ENCODE peak calls at places on chromosome 22, in four cellular contexts. T is K562, K is HepG2, I is GM12878. Y is an unnamed sample.

GRCh38 chr22:49907807-49908206 is 10.4 kb downstream of the ALG12 start:
- DNase-seq in I (no peak), T (no peak), K (no peak), Y (no peak)

GRCh38 chr22:27875951-27876350 is 43.1 kb downstream of the PITPNB start:
- DNase-seq in I (no peak), K (no peak), T (no peak), Y (no peak)

GRCh38 chr22:17501679-17502285 is 61.5 kb upstream of the SLC25A18 start:
- DNase-seq in K (peak; percentile 63), I (peak; percentile 57), T (peak; percentile 55), Y (peak; percentile 33)

GRCh38 chr22:26016916-26017315 is 152.3 kb upstream of the SEZ6L start:
- DNase-seq in I (no peak), T (no peak), K (no peak), Y (no peak)

GRCh38 chr22:20464096-20464614 is 26.5 kb upstream of the SCARF2 start:
- DNase-seq in T (no peak), K (no peak), I (no peak), Y (no peak)

GRCh38 chr22:27987557-27987956 is 68.5 kb upstream of the PITPNB start:
- DNase-seq in I (no peak), K (no peak), T (no peak), Y (no peak)

GRCh38 chr22:27242111-27242436 is 559.5 kb downstream of the MN1 start:
- DNase-seq in T (no peak), K (no peak), I (no peak), Y (no peak)

GRCh38 chr22:33896154-33896800 is 24.0 kb downstream of the LARGE1 start:
- DNase-seq in I (no peak), K (no peak), T (no peak), Y (no peak)

GRCh38 chr22:17888855-17889254 is 114.6 kb upstream of the BID start:
- DNase-seq in K (no peak), T (peak; percentile 70), I (no peak), Y (no peak)

GRCh38 chr22:50008151-50009040 is 4.2 kb downstream of the IL17REL start:
- DNase-seq in I (no peak), T (no peak), K (no peak), Y (no peak)

GRCh38 chr22:42169055-42169469 is 38.5 kb upstream of the CYP2D6 start:
- DNase-seq in I (peak; percentile 51), K (peak; percentile 71), T (peak; percentile 80), Y (peak; percentile 78)

GRCh38 chr22:37806409-37807338 is 1.1 kb upstream of the GCAT start:
- DNase-seq in T (no peak), I (no peak), K (peak; percentile 34), Y (peak; percentile 32)

GRCh38 chr22:27628891-27629631 is 172.5 kb downstream of the MN1 start:
- DNase-seq in K (no peak), T (no peak), I (no peak), Y (no peak)

GRCh38 chr22:16957781-16958180 is 50.2 kb downstream of the GAB4 start:
- DNase-seq in K (no peak), I (no peak), T (peak; percentile 6), Y (no peak)

GRCh38 chr22:28710112-28710888 is 30.7 kb upstream of the TTC28 start:
- DNase-seq in K (peak; percentile 13), T (no peak), I (no peak), Y (no peak)

GRCh38 chr22:20197407-20198030 is 46.7 kb upstream of the CCDC188 start:
- DNase-seq in K (no peak), I (no peak), T (no peak), Y (no peak)

GRCh38 chr22:47168900-47169800 is 406.7 kb downstream of the TBC1D22A start:
- DNase-seq in K (peak; percentile 10), T (no peak), I (no peak), Y (peak; percentile 11)

GRCh38 chr22:36636916-36637315 is 66.6 kb downstream of the CACNG2 start:
- DNase-seq in T (no peak), I (no peak), K (no peak), Y (no peak)

GRCh38 chr22:35947794-35948425 is 80.7 kb downstream of the RBFOX2 start:
- DNase-seq in I (no peak), T (no peak), K (no peak), Y (no peak)

GRCh38 chr22:46935506-46936377 is 173.3 kb downstream of the TBC1D22A start:
- DNase-seq in I (no peak), K (peak; percentile 99), T (peak; percentile 34), Y (no peak)

GRCh38 chr22:33476716-33477115 is 418.5 kb upstream of the SYN3 start:
- DNase-seq in T (no peak), I (no peak), K (peak; percentile 61), Y (peak; percentile 15)

GRCh38 chr22:27110985-27111451 is 453.6 kb downstream of the MIAT start:
- DNase-seq in K (peak; percentile 49), I (no peak), T (no peak), Y (peak; percentile 78)

GRCh38 chr22:46737105-46737975 is 712 bp downstream of the CERK start:
- DNase-seq in K (no peak), T (peak; percentile 70), I (no peak), Y (no peak)

GRCh38 chr22:19716041-19716828 is 1.9 kb downstream of the SEPTIN5 start:
- DNase-seq in T (no peak), I (no peak), K (no peak), Y (no peak)

GRCh38 chr22:22657712-22658111 is 13.3 kb downstream of the GGTLC2 start:
- DNase-seq in K (no peak), T (no peak), I (no peak), Y (no peak)

GRCh38 chr22:42743501-42743991 is 22.9 kb upstream of the A4GALT start:
- DNase-seq in T (no peak), I (no peak), K (peak; percentile 83), Y (no peak)

GRCh38 chr22:39997939-39998726 is 3.4 kb downstream of the FAM83F start:
- DNase-seq in T (no peak), K (no peak), I (no peak), Y (peak; percentile 23)

GRCh38 chr22:49967333-49968241 is 7.0 kb downstream of the PIM3 start:
- DNase-seq in T (no peak), K (peak; percentile 70), I (no peak), Y (no peak)

GRCh38 chr22:49331878-49332277 is 495.8 kb downstream of the BRD1 start:
- DNase-seq in K (no peak), I (no peak), T (no peak), Y (no peak)

GRCh38 chr22:36577019-36577418 is 48.1 kb upstream of the EIF3D start:
- DNase-seq in T (no peak), I (no peak), K (peak; percentile 3), Y (peak; percentile 49)

GRCh38 chr22:42991010-42991651 is 23.8 kb downstream of the PACSIN2 start:
- DNase-seq in I (no peak), K (no peak), T (no peak), Y (peak; percentile 58)

GRCh38 chr22:34841321-34841901 is 224.5 kb upstream of the ISX start:
- DNase-seq in I (no peak), T (no peak), K (no peak), Y (no peak)

GRCh38 chr22:18998998-18999397 is 62.9 kb upstream of the PRODH start:
- DNase-seq in K (no peak), T (peak; percentile 94), I (no peak), Y (no peak)

GRCh38 chr22:17769013-17769715 is 5.1 kb downstream of the BID start:
- DNase-seq in I (no peak), T (no peak), K (no peak), Y (no peak)

GRCh38 chr22:31768422-31769059 is 14.7 kb downstream of the DEPDC5 start:
- DNase-seq in I (no peak), K (no peak), T (no peak), Y (no peak)

DNA sequence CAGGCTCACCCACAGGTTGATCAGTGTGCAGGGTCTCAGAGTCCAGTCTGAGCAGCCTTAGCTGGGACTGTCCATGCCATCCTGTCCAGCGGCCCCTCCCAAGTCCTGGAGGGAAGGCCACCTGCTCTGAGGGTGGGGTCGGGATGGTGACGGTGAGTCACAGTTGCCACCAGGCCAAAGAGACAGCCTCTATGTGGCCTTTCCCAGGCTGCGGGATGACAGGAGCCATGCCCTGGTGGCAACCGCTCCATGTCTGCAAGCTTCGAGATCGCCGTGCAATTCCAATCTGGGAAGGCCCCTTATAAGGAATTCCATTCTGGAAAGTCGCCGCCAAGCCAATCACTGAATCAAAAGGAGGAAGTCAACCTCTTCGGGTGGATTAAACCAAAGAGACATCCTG is 47.5 kb downstream of the RTL6 start:
- DNase-seq in K (no peak), I (no peak), T (no peak), Y (no peak)
- TF ChIP-seq CHD4 in K (no peak), I (no peak), T (no peak), Y (no peak)

GRCh38 chr22:21621891-21622623 is 7.8 kb downstream of the YDJC start:
- DNase-seq in K (no peak), I (no peak), T (no peak), Y (no peak)
- TF ChIP-seq CHD4 in K (no peak), I (no peak), T (no peak), Y (no peak)

GRCh38 chr22:24791362-24791761 is 14.6 kb upstream of the SGSM1 start:
- DNase-seq in T (no peak), K (no peak), I (no peak), Y (no peak)

DNA sequence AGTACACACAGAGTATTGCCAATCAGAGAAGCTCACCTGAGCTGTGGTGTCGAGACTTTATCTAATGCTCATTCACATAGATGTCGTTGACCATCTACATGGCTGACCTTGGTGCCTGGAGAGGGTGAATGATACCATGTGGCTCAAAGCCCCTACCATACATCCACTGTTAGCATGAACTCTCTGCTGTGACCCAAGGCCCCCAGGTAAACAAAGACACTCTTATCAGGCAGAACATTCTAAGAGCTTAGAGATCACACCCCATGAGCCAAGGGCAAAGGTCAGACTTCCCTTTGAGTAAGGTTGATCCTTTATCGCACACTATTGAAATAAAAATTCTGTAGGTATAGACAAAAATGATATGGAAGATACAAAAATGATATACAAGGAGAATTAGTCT is 15.0 kb upstream of the PIWIL3 start:
- DNase-seq in K (peak; percentile 13), I (no peak), T (no peak), Y (no peak)
- TF ChIP-seq CHD4 in K (no peak), I (no peak), T (no peak), Y (no peak)

GRCh38 chr22:29715705-29716104 is 4.1 kb upstream of the CABP7 start:
- DNase-seq in K (no peak), T (no peak), I (no peak), Y (no peak)

GRCh38 chr22:29717789-29718188 is 2.0 kb upstream of the CABP7 start:
- DNase-seq in I (no peak), K (no peak), T (no peak), Y (no peak)

GRCh38 chr22:29715240-29715639 is 4.6 kb upstream of the CABP7 start:
- DNase-seq in I (no peak), K (no peak), T (no peak), Y (no peak)

GRCh38 chr22:29718949-29719893 is 582 bp upstream of the CABP7 start:
- DNase-seq in T (no peak), K (no peak), I (no peak), Y (no peak)

DNA sequence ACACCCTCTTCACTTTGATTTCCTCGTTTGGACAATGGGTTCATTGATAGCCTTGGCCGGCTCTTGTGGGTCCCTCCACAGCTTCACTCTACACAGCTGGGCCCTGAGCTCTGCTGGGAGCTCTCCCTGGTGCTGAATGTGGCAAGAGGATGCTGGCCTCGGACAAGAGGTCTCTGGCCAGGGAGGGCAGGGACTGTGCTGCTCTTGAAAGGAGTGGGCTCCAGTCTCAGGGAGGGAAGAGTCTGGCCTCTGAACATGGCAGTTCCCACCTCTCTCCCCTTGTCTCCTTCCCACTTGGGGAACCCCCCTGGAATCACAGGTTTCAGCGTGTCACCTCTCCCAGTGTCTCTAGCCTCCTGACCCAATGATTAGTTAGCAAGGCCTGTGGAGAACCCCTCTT is 3.0 kb upstream of the CABP7 start:
- DNase-seq in K (peak; percentile 84), I (no peak), T (peak; percentile 66), Y (no peak)
- TF ChIP-seq CHD4 in K (no peak), I (no peak), T (no peak), Y (no peak)

GRCh38 chr22:45671051-45671782 is 417 bp upstream of the ATXN10 start:
- DNase-seq in K (no peak), I (no peak), T (no peak), Y (no peak)
- TF ChIP-seq CHD4 in K (no peak), I (no peak), T (no peak), Y (no peak)

Y was measured in A549.